ENCODE peak calls at places on chromosomes 2 and 18, in five cellular contexts. M, C, D, W and Z are unnamed samples.

GRCh38 chr18:43236921-43237320 is 40.4 kb downstream of the SYT4 start:
- DNase-seq in M (no peak), C (no peak), D (no peak), W (no peak), Z (no peak)

GRCh38 chr2:119760876-119761275 is 1.2 kb downstream of the PTPN4 start:
- DNase-seq in M (no peak), W (no peak), D (peak; percentile 18), C (no peak), Z (no peak)

GRCh38 chr2:95722331-95722730 is 130.5 kb downstream of the TRIM43 start:
- DNase-seq in M (no peak), W (no peak), C (no peak), D (no peak), Z (no peak)

GRCh38 chr18:23066060-23066459 is 69.2 kb upstream of the CABLES1 start:
- DNase-seq in D (no peak), M (no peak), W (no peak), C (no peak), Z (no peak)

GRCh38 chr2:113251118-113251517 is 27.6 kb downstream of the PAX8 start:
- DNase-seq in M (no peak), D (peak; percentile 41), W (no peak), C (peak; percentile 5), Z (peak; percentile 17)

GRCh38 chr18:42298744-42299685 is 344.0 kb downstream of the PIK3C3 start:
- DNase-seq in C (peak; percentile 32), W (peak; percentile 2), M (peak; percentile 21), D (peak; percentile 36), Z (peak; percentile 4)

GRCh38 chr2:86053166-86053565 is 52.5 kb downstream of the POLR1A start:
- DNase-seq in D (no peak), C (no peak), W (no peak), M (no peak), Z (no peak)

GRCh38 chr2:73415906-73416305 is 30.3 kb downstream of the ALMS1 start:
- DNase-seq in M (no peak), W (no peak), D (no peak), C (no peak), Z (no peak)

GRCh38 chr2:220785181-220785580 is 786.9 kb downstream of the EPHA4 start:
- DNase-seq in W (no peak), M (no peak), C (no peak), D (no peak), Z (no peak)

GRCh38 chr2:4828682-4829374 is 863.4 kb upstream of the SOX11 start:
- DNase-seq in C (no peak), M (no peak), W (no peak), D (no peak), Z (no peak)

GRCh38 chr18:54883816-54884604 is 55.7 kb downstream of the RAB27B start:
- DNase-seq in D (no peak), M (no peak), W (no peak), C (no peak), Z (no peak)

GRCh38 chr18:44632469-44633145 is 48.1 kb upstream of the SETBP1 start:
- DNase-seq in C (no peak), W (no peak), D (no peak), M (no peak), Z (no peak)

GRCh38 chr2:71823526-71823925 is 324.1 kb downstream of the CYP26B1 start:
- DNase-seq in C (no peak), D (no peak), W (no peak), M (no peak), Z (no peak)

GRCh38 chr18:9987355-9987754 is 73.5 kb downstream of the VAPA start:
- DNase-seq in M (no peak), D (no peak), W (no peak), C (no peak), Z (no peak)

GRCh38 chr18:64238076-64238475 is 89.2 kb upstream of the LINC00305 start:
- DNase-seq in C (no peak), M (no peak), W (no peak), D (no peak), Z (no peak)

GRCh38 chr2:149049142-149049541 is 10.6 kb downstream of the LYPD6B start:
- DNase-seq in C (no peak), M (no peak), W (no peak), D (no peak), Z (no peak)

GRCh38 chr2:128371248-128371630 is 52.6 kb upstream of the HS6ST1 start:
- DNase-seq in C (no peak), D (no peak), W (no peak), M (no peak), Z (no peak)

GRCh38 chr2:33614190-33614589 is 15.1 kb upstream of the FAM98A start:
- DNase-seq in W (no peak), D (no peak), C (no peak), M (no peak), Z (no peak)

GRCh38 chr2:13034861-13035260 is 318.1 kb downstream of the TRIB2 start:
- DNase-seq in D (no peak), M (no peak), W (no peak), C (no peak), Z (no peak)

GRCh38 chr2:127465258-127465657 is 47.0 kb downstream of the PROC start:
- DNase-seq in D (no peak), W (no peak), C (no peak), M (no peak), Z (no peak)

GRCh38 chr2:176553685-176554106 is 284.5 kb downstream of the MTX2 start:
- DNase-seq in W (no peak), D (peak; percentile 24), M (no peak), C (peak; percentile 1), Z (no peak)